ENCODE peak calls at places on chromosomes 4 and X, in four cellular contexts. U is A549, J is K562, D is body of pancreas. Z is an unnamed sample.
A peak's percentile ranks its signal among the peaks of the same experiment; 100 is the strongest.

GRCh38 chr4:109444182-109444844 is 10.7 kb downstream of the SEC24B start:
- ATAC-seq in U (no peak), J (no peak), D (no peak), Z (no peak)

GRCh38 chr4:2942532-2943363 is 20.5 kb downstream of the NOP14 start:
- ATAC-seq in U (peak; percentile 10), J (no peak), D (peak; percentile 13), Z (no peak)

GRCh38 chrX:40132751-40133150 is 35.0 kb upstream of the BCOR start:
- ATAC-seq in U (peak; percentile 82), J (peak; percentile 92), D (peak; percentile 95), Z (peak; percentile 91)

GRCh38 chr4:139898293-139898692 is 232.7 kb downstream of the MGST2 start:
- ATAC-seq in U (no peak), J (no peak), D (no peak), Z (no peak)

GRCh38 chr4:80566203-80566872 is 230.8 kb downstream of the CFAP299 start:
- ATAC-seq in U (no peak), J (no peak), D (no peak), Z (no peak)

GRCh38 chrX:109740076-109740809 is 7.2 kb upstream of the ACSL4 start:
- ATAC-seq in U (peak; percentile 99), J (peak; percentile 69), D (peak; percentile 63), Z (peak; percentile 81)

GRCh38 chr4:53941331-53941730 is 123.1 kb downstream of the CHIC2 start:
- ATAC-seq in U (no peak), J (no peak), D (no peak), Z (no peak)

GRCh38 chr4:24322517-24322916 is 261.8 kb downstream of the DHX15 start:
- ATAC-seq in U (no peak), J (no peak), D (no peak), Z (peak; percentile 74)

GRCh38 chr4:37757121-37757520 is 69.4 kb upstream of the PGM2 start:
- ATAC-seq in U (no peak), J (no peak), D (no peak), Z (no peak)

GRCh38 chr4:37754410-37755185 is 68.4 kb upstream of the RELL1 start:
- ATAC-seq in U (no peak), J (no peak), D (no peak), Z (no peak)

GRCh38 chr4:37759833-37760232 is 66.7 kb upstream of the PGM2 start:
- ATAC-seq in U (no peak), J (no peak), D (no peak), Z (no peak)

GRCh38 chr4:37758226-37758625 is 68.3 kb upstream of the PGM2 start:
- ATAC-seq in U (no peak), J (no peak), D (peak; percentile 85), Z (peak; percentile 82)

DNA sequence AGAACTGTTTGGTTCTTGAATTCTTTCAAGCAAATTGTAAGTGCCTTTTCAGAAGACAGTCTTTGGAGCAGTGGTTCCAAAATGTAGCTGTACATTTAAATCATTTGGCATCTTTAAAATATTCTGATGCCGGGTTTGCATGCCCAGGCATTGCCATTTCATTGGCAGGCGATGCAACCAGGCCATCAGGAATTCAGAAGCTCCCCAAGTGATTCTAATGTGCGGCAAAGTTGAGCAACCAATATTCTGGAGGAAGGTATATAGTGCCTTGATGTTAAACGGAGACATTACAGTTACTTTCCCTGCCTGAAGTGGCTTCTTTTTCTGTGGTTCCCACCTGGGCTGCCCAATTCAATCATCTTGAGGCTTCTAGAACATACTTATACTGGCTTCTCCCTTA is 68.8 kb upstream of the PGM2 start:
- ATAC-seq in U (no peak), J (no peak), D (no peak), Z (no peak)
- H3K27ac ChIP-seq in U (no peak overlapping the region), J (no peak overlapping the region), D (no peak overlapping the region), Z (no peak overlapping the region)

GRCh38 chr4:78788005-78788889 is 12.1 kb downstream of the BMP2K start:
- ATAC-seq in U (no peak), J (peak; percentile 8), D (no peak), Z (no peak)
- H3K27ac ChIP-seq in U (no peak overlapping the region), J (no peak overlapping the region), D (no peak overlapping the region), Z (no peak overlapping the region)

DNA sequence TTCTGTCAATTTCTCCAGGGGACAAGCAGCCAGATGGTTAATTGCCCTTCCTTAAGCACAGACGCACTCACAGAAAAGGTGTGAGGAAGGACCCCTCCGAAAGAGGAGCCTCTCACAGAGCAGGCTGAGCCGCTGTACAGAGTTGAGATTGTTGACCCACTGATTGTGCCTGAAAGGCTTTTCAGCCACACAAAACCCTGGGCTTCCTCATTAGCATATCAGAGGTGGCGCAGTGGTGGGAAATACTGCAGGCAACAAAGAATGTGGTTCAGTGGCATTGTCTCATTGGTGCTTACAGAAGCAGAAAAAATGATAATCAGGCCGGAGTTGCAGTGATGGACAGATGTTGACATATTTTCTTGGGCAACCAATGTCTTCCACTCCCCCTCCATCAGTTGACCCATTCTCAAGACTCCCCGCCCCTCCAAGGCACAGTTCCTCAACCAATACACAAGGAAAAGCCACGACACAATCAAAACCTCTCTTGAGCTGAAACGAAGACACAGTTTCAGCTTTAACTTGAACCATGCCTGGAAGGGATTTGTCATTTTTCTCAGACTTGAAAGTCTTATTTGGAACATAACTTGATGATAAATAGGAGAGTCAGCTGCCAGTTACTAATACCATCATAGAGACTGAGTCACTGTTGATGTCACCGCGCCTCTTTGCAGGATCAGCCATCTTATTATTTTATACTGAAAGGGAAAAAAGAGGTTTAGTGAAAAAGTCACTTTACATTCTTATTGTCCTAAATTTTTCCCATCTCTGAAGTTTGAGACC is 53.0 kb downstream of the ATXN3L start:
- ATAC-seq in U (no peak), J (no peak), D (no peak), Z (no peak)
- H3K27ac ChIP-seq in U (no peak overlapping the region), J (no peak overlapping the region), D (no peak overlapping the region), Z (no peak overlapping the region)

GRCh38 chrX:15050395-15050794 is 177.2 kb downstream of the MOSPD2 start:
- ATAC-seq in U (peak; percentile 49), J (peak; percentile 43), D (no peak), Z (no peak)
- H3K27ac ChIP-seq in U (no peak overlapping the region), J (no peak overlapping the region), D (no peak overlapping the region), Z (no peak overlapping the region)

GRCh38 chr4:153539058-153539826 is 73.1 kb downstream of the TMEM131L start:
- ATAC-seq in U (no peak), J (no peak), D (peak; percentile 87), Z (peak; percentile 6)

GRCh38 chr4:153538408-153539057 is 72.4 kb downstream of the TMEM131L start:
- ATAC-seq in U (no peak), J (no peak), D (peak; percentile 81), Z (peak; percentile 47)

GRCh38 chr4:153534792-153535629 is 68.9 kb downstream of the TMEM131L start:
- ATAC-seq in U (no peak), J (peak; percentile 57), D (no peak), Z (no peak)

GRCh38 chr4:153535735-153536494 is 69.8 kb downstream of the TMEM131L start:
- ATAC-seq in U (no peak), J (peak; percentile 56), D (no peak), Z (no peak)

GRCh38 chr4:153537493-153537960 is 71.4 kb downstream of the TMEM131L start:
- ATAC-seq in U (no peak), J (no peak), D (no peak), Z (no peak)
- H3K27ac ChIP-seq in U (no peak overlapping the region), J (no peak overlapping the region), D (peak overlapping the region; percentile 82), Z (no peak overlapping the region)